ENCODE peak calls at places on chromosomes 7 and 10, in six cellular contexts. L is PC-3, A is transverse colon, U is lower leg skin, X is ovary, B is kidney epithelial cell. Y is an unnamed sample.

GRCh38 chr7:154853727-154854095 is 149.2 kb downstream of the PAXIP1 start:
- DNase-seq in L (no peak), A (no peak), U (no peak), X (no peak), B (no peak), Y (no peak)

GRCh38 chr10:104334965-104335650 is 3.2 kb downstream of the ITPRIP start:
- DNase-seq in L (peak), A (no peak), U (peak), X (peak), B (no peak), Y (peak)

GRCh38 chr10:6473430-6473829 is 106.6 kb downstream of the PRKCQ start:
- DNase-seq in L (no peak), A (peak), U (no peak), X (no peak), B (no peak), Y (no peak)

GRCh38 chr10:79298403-79299244 is 48.6 kb upstream of the PPIF start:
- DNase-seq in L (peak), A (peak), U (no peak), X (peak), B (peak), Y (no peak)

GRCh38 chr10:7666253-7667023 is at the start of gene ITIH5:
- DNase-seq in L (no peak), A (no peak), U (peak), X (peak), B (no peak), Y (no peak)

GRCh38 chr7:19009241-19009935 is 108.0 kb downstream of the TWIST1 start:
- DNase-seq in L (peak), A (no peak), U (no peak), X (no peak), B (no peak), Y (no peak)

GRCh38 chr10:1465993-1466764 is 271.1 kb downstream of the ADARB2 start:
- DNase-seq in L (no peak), A (no peak), U (no peak), X (no peak), B (no peak), Y (no peak)

GRCh38 chr10:83603708-83604107 is 535.6 kb upstream of the GHITM start:
- DNase-seq in L (no peak), A (no peak), U (no peak), X (no peak), B (peak), Y (no peak)

GRCh38 chr10:22491480-22491879 is 146.2 kb downstream of the SPAG6 start:
- DNase-seq in L (no peak), A (no peak), U (no peak), X (no peak), B (no peak), Y (no peak)

GRCh38 chr10:22711373-22711772 is 3.0 kb downstream of the PIP4K2A start:
- DNase-seq in L (no peak), A (no peak), U (no peak), X (no peak), B (no peak), Y (no peak)

GRCh38 chr10:74194999-74195398 is 44.0 kb downstream of the ADK start:
- DNase-seq in L (peak), A (no peak), U (no peak), X (no peak), B (no peak), Y (no peak)

GRCh38 chr10:59360605-59361515 is 1.5 kb downstream of the FAM13C start:
- DNase-seq in L (no peak), A (no peak), U (no peak), X (no peak), B (no peak), Y (no peak)

GRCh38 chr10:96512997-96513685 is 585 bp downstream of the TLL2 start:
- DNase-seq in L (no peak), A (no peak), U (no peak), X (peak), B (no peak), Y (no peak)

GRCh38 chr7:1704326-1705241 is 34.5 kb downstream of the ELFN1 start:
- DNase-seq in L (no peak), A (no peak), U (peak), X (peak), B (no peak), Y (peak)

GRCh38 chr7:99224263-99224947 is 16.5 kb upstream of the KPNA7 start:
- DNase-seq in L (peak), A (peak), U (no peak), X (no peak), B (peak), Y (peak)

GRCh38 chr10:75238182-75239180 is 2.7 kb upstream of the COMTD1 start:
- DNase-seq in L (no peak), A (no peak), U (peak), X (no peak), B (no peak), Y (no peak)

GRCh38 chr7:106772655-106773108 is 92.4 kb upstream of the PIK3CG start:
- DNase-seq in L (peak), A (no peak), U (no peak), X (no peak), B (peak), Y (no peak)

GRCh38 chr7:106773228-106773627 is 91.9 kb upstream of the PIK3CG start:
- DNase-seq in L (peak), A (no peak), U (no peak), X (no peak), B (no peak), Y (no peak)

GRCh38 chr7:106767498-106768323 is 97.4 kb upstream of the PIK3CG start:
- DNase-seq in L (no peak), A (no peak), U (no peak), X (no peak), B (no peak), Y (no peak)

GRCh38 chr7:106768324-106768751 is 96.7 kb upstream of the PIK3CG start:
- DNase-seq in L (no peak), A (no peak), U (no peak), X (no peak), B (no peak), Y (no peak)

GRCh38 chr7:106770191-106770590 is 94.9 kb upstream of the PIK3CG start:
- DNase-seq in L (peak), A (no peak), U (no peak), X (no peak), B (peak), Y (no peak)
- TF ChIP-seq CTCF in L (no peak), A (no peak), U (no peak), X (no peak), B (no peak), Y (no peak)

DNA sequence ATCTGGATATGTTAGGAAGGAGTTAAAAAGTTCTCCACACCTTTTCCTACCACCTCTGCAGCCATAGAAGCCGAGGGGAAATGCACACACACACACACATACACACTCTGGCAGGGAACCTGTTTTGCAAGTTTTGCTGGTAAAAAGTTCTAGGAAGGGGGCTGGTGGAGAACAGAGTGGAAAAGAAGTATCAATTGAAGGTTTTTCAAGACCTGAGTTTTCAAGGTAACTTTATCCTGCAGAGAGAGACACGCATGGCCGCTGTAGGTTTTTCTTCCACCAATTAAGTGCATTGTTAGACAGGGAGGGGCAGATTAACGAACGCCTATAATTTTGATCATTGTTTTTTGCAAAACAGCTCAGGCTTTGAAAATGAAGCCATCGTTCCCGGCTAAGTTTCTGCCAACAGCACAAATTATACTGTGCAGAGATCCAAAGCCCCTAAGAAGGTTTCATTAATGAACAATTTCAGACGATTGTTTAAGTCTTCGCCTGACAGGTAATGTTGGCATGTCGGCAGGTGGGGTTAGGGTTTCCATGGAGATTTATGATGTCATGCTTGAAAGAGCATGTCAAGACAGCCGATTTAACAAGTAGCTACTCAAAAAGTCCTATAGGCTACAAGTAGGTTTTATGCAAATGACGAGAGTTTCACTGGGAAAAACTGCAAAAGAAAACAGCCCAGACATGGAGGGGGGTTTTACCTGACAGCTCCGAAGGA is 29.7 kb downstream of the KIAA1217 start:
- DNase-seq in L (peak), A (peak), U (peak), X (no peak), B (no peak), Y (no peak)
- H3K4me3 ChIP-seq in L (no peak), A (peak), U (no peak), X (no peak), B (peak), Y (no peak)

DNA sequence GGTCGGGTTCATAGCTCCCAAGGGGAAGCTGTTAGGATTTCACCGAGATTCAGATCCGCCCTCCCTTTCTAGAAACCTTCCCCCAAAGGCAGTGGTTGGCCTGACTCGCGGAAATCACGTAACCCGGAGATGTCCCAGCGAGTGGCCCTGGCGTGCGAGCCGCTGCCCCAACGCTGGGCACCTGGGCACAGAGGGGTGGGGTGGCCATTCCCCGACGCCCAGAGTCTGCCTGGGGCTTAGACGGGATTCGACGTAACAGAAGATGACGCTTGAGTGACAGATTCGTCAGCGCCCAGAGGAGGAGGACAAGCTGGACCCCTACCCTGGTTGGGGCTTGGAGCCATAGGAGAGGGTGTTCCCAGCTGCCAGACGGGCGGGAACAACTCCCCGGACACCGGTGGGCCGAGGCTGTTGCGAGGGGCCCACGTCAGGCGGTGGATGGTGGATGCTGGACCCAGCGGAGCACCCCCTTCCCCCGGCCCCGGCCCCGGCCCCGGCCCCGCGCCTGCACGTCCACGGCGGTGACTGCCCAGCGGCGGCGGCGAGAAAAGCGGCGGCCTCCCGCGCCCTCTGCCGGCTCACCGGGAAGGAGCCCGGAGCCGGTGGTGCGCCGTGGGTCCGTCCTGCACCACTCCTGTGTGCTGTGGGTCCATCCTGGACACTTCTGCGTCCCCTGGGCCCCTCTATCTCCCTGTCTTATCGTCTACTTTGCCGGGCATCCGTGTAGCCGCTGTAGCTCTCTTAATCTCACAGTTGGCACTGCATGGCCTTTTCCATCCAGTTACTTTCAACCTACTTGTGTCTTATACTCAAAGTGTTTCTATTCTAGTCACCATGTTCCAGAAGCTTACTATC is 35.4 kb upstream of the KNDC1 start:
- DNase-seq in L (peak), A (peak), U (no peak), X (peak), B (no peak), Y (no peak)
- TF ChIP-seq CTCF in L (peak), A (peak), U (no peak), X (no peak), B (peak), Y (no peak)

DNA sequence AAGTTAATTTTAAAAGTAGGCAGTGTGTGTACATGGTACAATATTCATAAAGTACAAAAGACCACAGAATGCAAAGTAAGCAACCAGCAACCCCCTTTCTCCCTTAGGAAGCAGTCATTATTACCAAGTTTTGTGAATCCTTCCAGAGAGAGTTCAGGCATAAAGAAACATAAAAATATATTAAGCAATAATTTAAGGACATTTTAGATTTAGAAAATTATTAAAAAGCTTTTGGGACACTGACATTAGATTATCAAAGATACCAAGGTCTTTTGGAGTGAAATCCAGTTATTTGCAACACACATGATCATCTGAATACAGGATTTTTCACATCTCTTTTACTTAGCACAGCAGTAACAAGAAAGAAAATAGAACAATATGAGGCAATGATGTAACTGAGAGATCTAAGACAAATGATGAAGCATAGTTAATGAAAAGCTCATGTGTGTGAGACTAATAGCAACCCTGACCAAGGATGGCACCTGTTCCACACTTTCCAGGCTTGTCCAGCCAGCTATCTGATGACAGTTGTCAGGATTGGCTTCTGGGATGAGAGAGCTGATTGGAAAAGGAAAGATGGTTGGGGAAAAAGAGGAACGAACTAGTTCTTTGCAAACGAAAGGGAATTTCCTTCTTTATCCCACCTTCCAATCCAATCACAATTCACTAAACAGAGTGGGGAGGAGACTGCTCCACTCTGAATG is 115.5 kb upstream of the LAMB4 start:
- DNase-seq in L (no peak), A (no peak), U (no peak), X (no peak), B (no peak), Y (no peak)
- H3K4me3 ChIP-seq in L (no peak), A (no peak), U (no peak), X (no peak), B (no peak), Y (no peak)

GRCh38 chr10:114304566-114305421 is 65.7 kb downstream of the VWA2 start:
- DNase-seq in L (peak), A (peak), U (no peak), X (peak), B (no peak), Y (peak)
- TF ChIP-seq CTCF in L (peak), A (no peak), U (no peak), X (no peak), B (peak), Y (peak)

GRCh38 chr10:14654821-14655382 is 119.8 kb downstream of the FAM107B start:
- DNase-seq in L (no peak), A (no peak), U (no peak), X (no peak), B (no peak), Y (no peak)
- H3K4me3 ChIP-seq in L (no peak), A (no peak), U (no peak), X (no peak), B (no peak), Y (no peak)

GRCh38 chr10:119602241-119603095 is 5.7 kb upstream of the TIAL1 start:
- DNase-seq in L (peak), A (peak), U (no peak), X (no peak), B (no peak), Y (no peak)
- TF ChIP-seq CTCF in L (peak), A (peak), U (no peak), X (no peak), B (peak), Y (no peak)

GRCh38 chr7:43112941-43113621 is 634 bp downstream of the HECW1 start:
- DNase-seq in L (peak), A (no peak), U (peak), X (peak), B (no peak), Y (no peak)
- H3K4me3 ChIP-seq in L (peak), A (no peak), U (no peak), X (peak), B (peak), Y (peak)

GRCh38 chr7:85226401-85227085 is 39.7 kb upstream of the SEMA3D start:
- DNase-seq in L (peak), A (no peak), U (no peak), X (no peak), B (no peak), Y (no peak)
- TF ChIP-seq CTCF in L (no peak), A (no peak), U (no peak), X (no peak), B (no peak), Y (no peak)